ENCODE peak calls at places on chromosomes 2 and 18, in nine cellular contexts. A is A549, I is fibroblast of mammary gland, J is WTC11, G is hepatocyte, X is IMR-90, L is neural crest cell, Q is RWPE1, O is AG09319. D is an unnamed sample.

GRCh38 chr2:172969609-172970008 is 106.0 kb upstream of the MAP3K20 start:
- DNase-seq in A (no peak), J (no peak), O (no peak), L (no peak), Q (no peak), X (peak; percentile 29), I (peak; percentile 53), G (no peak), D (no peak)

GRCh38 chr2:158178646-158179045 is 77.0 kb downstream of the UPP2 start:
- DNase-seq in J (no peak), O (no peak), Q (no peak), X (no peak), A (no peak), I (no peak), G (no peak), L (no peak), D (no peak)

GRCh38 chr2:163155279-163155883 is 316.8 kb upstream of the KCNH7 start:
- DNase-seq in O (no peak), J (no peak), X (peak; percentile 35), G (peak; percentile 43), I (peak; percentile 48), Q (peak; percentile 38), L (no peak), A (peak; percentile 21), D (no peak)

GRCh38 chr2:189658808-189659207 is 2.5 kb upstream of the ASNSD1 start:
- DNase-seq in I (no peak), J (no peak), O (no peak), Q (no peak), L (no peak), G (no peak), X (no peak), A (no peak), D (no peak)

GRCh38 chr2:118443596-118443995 is 355.3 kb downstream of the INSIG2 start:
- DNase-seq in Q (peak; percentile 78), I (peak; percentile 92), A (no peak), G (no peak), L (no peak), O (no peak), X (peak; percentile 17), J (no peak), D (no peak)

GRCh38 chr2:60745761-60746160 is 10.3 kb upstream of the PAPOLG start:
- DNase-seq in G (no peak), O (no peak), J (no peak), L (no peak), A (no peak), I (no peak), Q (no peak), X (no peak), D (no peak)

GRCh38 chr18:10050956-10051355 is 137.1 kb downstream of the VAPA start:
- DNase-seq in A (no peak), L (no peak), I (peak; percentile 61), G (no peak), Q (no peak), O (no peak), X (peak; percentile 40), J (no peak), D (no peak)

GRCh38 chr2:144083211-144083610 is 436.7 kb downstream of the ZEB2 start:
- DNase-seq in G (no peak), A (no peak), L (no peak), X (peak; percentile 85), Q (peak; percentile 42), I (peak; percentile 86), J (no peak), O (no peak), D (no peak)

GRCh38 chr18:2337552-2338141 is 233.7 kb downstream of the METTL4 start:
- DNase-seq in A (peak; percentile 1), J (peak; percentile 66), I (peak; percentile 59), Q (no peak), G (no peak), X (peak; percentile 50), L (peak; percentile 30), O (no peak), D (no peak)

GRCh38 chr2:70927641-70928040 is 8.1 kb upstream of the ATP6V1B1 start:
- DNase-seq in J (no peak), I (no peak), G (peak; percentile 1), Q (no peak), L (no peak), O (no peak), A (no peak), X (no peak), D (no peak)

GRCh38 chr2:209472386-209472832 is 48.6 kb downstream of the MAP2 start:
- DNase-seq in L (no peak), A (no peak), X (peak; percentile 69), G (no peak), I (peak; percentile 91), O (peak; percentile 4), Q (no peak), J (no peak), D (no peak)

GRCh38 chr2:11430729-11431128 is 35.2 kb downstream of the E2F6 start:
- DNase-seq in X (no peak), G (no peak), J (no peak), A (no peak), L (no peak), I (no peak), O (no peak), Q (peak; percentile 16), D (no peak)

GRCh38 chr2:215136669-215137328 is 1.6 kb downstream of the ABCA12 start:
- DNase-seq in J (no peak), X (peak; percentile 6), G (no peak), L (no peak), I (peak; percentile 61), A (no peak), O (no peak), Q (peak; percentile 29), D (no peak)

GRCh38 chr2:37641582-37642111 is 29.8 kb downstream of the CDC42EP3 start:
- DNase-seq in O (peak; percentile 49), J (no peak), X (peak; percentile 82), I (peak; percentile 97), G (no peak), A (no peak), L (no peak), Q (no peak), D (no peak)

GRCh38 chr2:18630101-18630500 is 40.7 kb upstream of the NT5C1B start:
- DNase-seq in G (no peak), O (no peak), Q (peak; percentile 34), X (peak; percentile 71), A (no peak), J (no peak), I (peak; percentile 57), L (no peak), D (no peak)

GRCh38 chr2:53767405-53768232 is at the start of gene CHAC2:
- DNase-seq in X (peak; percentile 78), J (peak; percentile 81), Q (peak; percentile 74), G (peak; percentile 92), L (peak; percentile 75), O (no peak), I (peak; percentile 77), A (peak; percentile 83), D (peak; percentile 82)
- TF ChIP-seq CTCF in X (no peak), J (no peak), Q (peak; percentile 8), G (no peak), L (peak; percentile 61), O (peak; percentile 35), I (peak; percentile 25), A (no peak), D (no peak)

GRCh38 chr2:71933467-71934319 is 214.0 kb downstream of the CYP26B1 start:
- DNase-seq in X (no peak), L (peak; percentile 0), I (peak; percentile 49), G (no peak), J (no peak), O (no peak), Q (no peak), A (no peak), D (no peak)
- TF ChIP-seq CTCF in X (peak; percentile 9), L (peak; percentile 15), I (peak; percentile 34), G (peak; percentile 28), J (no peak), O (peak; percentile 54), Q (no peak), A (peak; percentile 18), D (no peak)

GRCh38 chr2:109666466-109666865 is 52.3 kb downstream of the SOWAHC start:
- DNase-seq in G (no peak), J (no peak), L (no peak), A (no peak), X (no peak), Q (no peak), I (no peak), O (no peak), D (no peak)

GRCh38 chr2:109675666-109676345 is 61.6 kb downstream of the SOWAHC start:
- DNase-seq in A (no peak), G (no peak), X (no peak), I (no peak), J (no peak), O (no peak), L (no peak), Q (no peak), D (no peak)

GRCh38 chr2:109669731-109670130 is 55.6 kb downstream of the SOWAHC start:
- DNase-seq in J (no peak), A (no peak), I (no peak), L (no peak), X (no peak), O (no peak), G (no peak), Q (no peak), D (no peak)

GRCh38 chr2:109674894-109675534 is 60.9 kb downstream of the SOWAHC start:
- DNase-seq in L (no peak), X (no peak), A (no peak), G (peak; percentile 31), J (no peak), Q (no peak), O (no peak), I (no peak), D (no peak)

GRCh38 chr2:109670556-109671411 is 56.6 kb downstream of the SOWAHC start:
- DNase-seq in A (no peak), I (no peak), J (no peak), L (no peak), X (no peak), Q (no peak), O (no peak), G (no peak), D (no peak)
- TF ChIP-seq CTCF in A (no peak), I (no peak), J (no peak), L (no peak), X (no peak), Q (no peak), O (no peak), G (no peak), D (no peak)

GRCh38 chr18:69490072-69490471 is 89.4 kb downstream of the DOK6 start:
- DNase-seq in A (no peak), I (no peak), O (no peak), Q (no peak), J (no peak), X (no peak), G (no peak), L (no peak), D (no peak)

GRCh38 chr18:69487488-69488394 is 87.1 kb downstream of the DOK6 start:
- DNase-seq in I (no peak), O (no peak), G (no peak), Q (no peak), J (no peak), A (no peak), L (no peak), X (no peak), D (no peak)

GRCh38 chr18:69483574-69483973 is 82.9 kb downstream of the DOK6 start:
- DNase-seq in Q (no peak), L (no peak), I (no peak), X (no peak), G (no peak), O (no peak), J (no peak), A (no peak), D (no peak)

GRCh38 chr18:69480460-69480859 is 79.8 kb downstream of the DOK6 start:
- DNase-seq in G (no peak), J (no peak), I (no peak), Q (no peak), A (no peak), X (no peak), O (no peak), L (no peak), D (no peak)

GRCh38 chr18:69484699-69485396 is 84.2 kb downstream of the DOK6 start:
- DNase-seq in A (no peak), G (no peak), X (peak; percentile 81), O (no peak), L (no peak), I (peak; percentile 73), Q (no peak), J (peak; percentile 11), D (no peak)
- TF ChIP-seq CTCF in A (no peak), G (peak; percentile 21), X (peak; percentile 54), O (no peak), L (no peak), I (peak; percentile 55), Q (no peak), J (no peak), D (no peak)